ENCODE peak calls at places on chromosomes 11 and 22, in six cellular contexts. C is CD8-positive, alpha-beta T cell; U is cardiac fibroblast; T is fibroblast of mammary gland; V is lower lobe of right lung; F is suprapubic skin. Z is an unnamed sample.

GRCh38 chr11:58711832-58712231 is 19.9 kb downstream of the GLYAT start:
- DNase-seq in C (no peak), U (no peak), T (no peak), V (no peak), F (no peak), Z (no peak)

GRCh38 chr22:47022475-47022874 is 260.0 kb downstream of the TBC1D22A start:
- DNase-seq in C (no peak), U (no peak), T (no peak), V (no peak), F (no peak), Z (no peak)

GRCh38 chr11:19658344-19658743 is 54.3 kb upstream of the NAV2 start:
- DNase-seq in C (no peak), U (no peak), T (no peak), V (no peak), F (no peak), Z (no peak)

GRCh38 chr11:67611165-67611564 is 4.4 kb downstream of the NDUFV1 start:
- DNase-seq in C (no peak), U (no peak), T (no peak), V (no peak), F (no peak), Z (no peak)

GRCh38 chr11:87198266-87198881 is 160.6 kb downstream of the TMEM135 start:
- DNase-seq in C (no peak), U (peak; percentile 9), T (peak; percentile 13), V (no peak), F (no peak), Z (no peak)

GRCh38 chr11:19562156-19562555 is 150.5 kb upstream of the NAV2 start:
- DNase-seq in C (no peak), U (no peak), T (no peak), V (no peak), F (no peak), Z (no peak)

GRCh38 chr11:76562541-76562940 is 108.0 kb downstream of the LRRC32 start:
- DNase-seq in C (no peak), U (no peak), T (no peak), V (no peak), F (no peak), Z (no peak)

GRCh38 chr11:126366064-126366822 is 10.8 kb downstream of the ST3GAL4 start:
- DNase-seq in C (no peak), U (no peak), T (no peak), V (peak; percentile 60), F (no peak), Z (no peak)

GRCh38 chr11:5234390-5234834 is at the start of gene HBD:
- DNase-seq in C (no peak), U (peak; percentile 30), T (no peak), V (no peak), F (no peak), Z (no peak)

GRCh38 chr11:102467080-102467708 is 14.6 kb upstream of the TMEM123 start:
- DNase-seq in C (no peak), U (no peak), T (no peak), V (no peak), F (no peak), Z (no peak)

GRCh38 chr11:102467853-102468580 is 15.5 kb upstream of the TMEM123 start:
- DNase-seq in C (no peak), U (no peak), T (no peak), V (no peak), F (no peak), Z (no peak)

GRCh38 chr11:102462610-102463009 is 10.0 kb upstream of the TMEM123 start:
- DNase-seq in C (no peak), U (no peak), T (no peak), V (no peak), F (no peak), Z (no peak)

GRCh38 chr11:102464037-102464436 is 11.5 kb upstream of the TMEM123 start:
- DNase-seq in C (no peak), U (no peak), T (no peak), V (no peak), F (no peak), Z (no peak)

DNA sequence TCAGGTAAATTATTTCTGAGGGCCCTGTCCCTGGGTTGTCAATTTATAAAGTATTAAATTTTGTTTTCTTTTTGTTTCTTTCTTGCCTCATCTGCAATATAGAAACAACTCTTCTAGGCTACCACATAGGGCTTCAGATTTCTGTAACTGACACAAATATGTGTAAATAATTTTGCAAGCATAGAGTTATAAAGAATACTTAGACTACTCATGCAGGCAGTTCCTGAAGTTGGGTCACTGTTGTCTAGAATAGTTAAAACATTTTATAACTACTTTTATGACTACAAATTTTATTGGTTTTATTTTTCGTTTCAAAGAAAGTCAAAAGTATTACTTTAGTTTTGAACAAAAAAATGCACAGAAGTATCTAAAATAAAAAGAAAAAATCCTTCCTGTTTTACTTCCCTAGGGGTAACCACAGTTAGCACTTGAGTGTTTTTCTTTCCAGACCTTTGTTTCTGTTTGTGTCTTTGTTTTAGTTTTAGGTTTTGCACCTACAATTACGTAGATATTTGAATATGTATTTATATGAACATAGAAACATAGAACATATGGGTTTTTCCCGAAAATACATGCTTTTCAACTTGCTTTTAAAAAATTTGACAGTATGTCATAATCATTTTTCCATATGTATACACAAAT is 12.4 kb upstream of the TMEM123 start:
- DNase-seq in C (no peak), U (no peak), T (no peak), V (no peak), F (no peak), Z (no peak)
- H3K4me3 ChIP-seq in C (no peak overlapping the region), U (no peak overlapping the region), T (no peak overlapping the region), V (no peak overlapping the region), F (no peak overlapping the region), Z (no peak overlapping the region)

DNA sequence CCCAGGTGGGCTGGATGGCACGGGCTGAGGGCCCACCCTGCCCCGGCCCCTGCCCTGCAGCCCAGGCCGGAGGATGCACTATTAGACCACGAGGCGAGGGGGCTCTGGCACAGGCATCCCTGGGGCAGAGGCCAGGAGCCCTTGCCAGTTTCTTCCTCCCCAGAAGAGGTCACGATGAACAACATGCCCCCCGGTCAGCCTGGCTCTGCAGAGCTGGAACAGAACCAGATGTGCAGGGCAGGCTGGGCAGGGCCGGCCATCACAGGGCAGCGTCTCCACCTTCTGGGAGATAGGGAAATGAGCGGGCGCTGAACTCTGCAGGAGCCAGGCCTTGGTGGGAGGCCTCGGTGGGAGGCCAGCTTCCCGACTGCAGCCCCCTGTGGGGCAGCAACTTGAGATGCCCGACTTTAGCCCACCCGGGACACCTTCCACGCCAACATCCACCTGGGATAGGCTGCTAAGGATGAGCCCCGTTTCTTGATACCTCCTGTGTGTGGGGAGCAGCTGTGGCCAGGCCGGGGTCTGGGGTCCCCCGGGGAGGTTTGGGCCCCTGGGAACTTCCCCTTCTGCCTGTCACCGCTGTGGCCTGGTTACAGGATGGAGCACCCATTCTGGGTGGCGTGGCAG is 21.8 kb upstream of the GNB1L start:
- DNase-seq in C (peak; percentile 45), U (no peak), T (no peak), V (peak; percentile 39), F (peak; percentile 69), Z (no peak)
- TF ChIP-seq CTCF in C (no peak), U (no peak), T (no peak), V (no peak), F (no peak), Z (no peak)

GRCh38 chr11:64923944-64924909 is at the start of gene PPP2R5B:
- DNase-seq in C (peak; percentile 93), U (peak; percentile 96), T (peak; percentile 93), V (peak; percentile 95), F (peak; percentile 96), Z (peak; percentile 97)

GRCh38 chr11:64924910-64925284 is 408 bp downstream of the PPP2R5B start:
- DNase-seq in C (no peak), U (peak; percentile 13), T (no peak), V (no peak), F (no peak), Z (no peak)

GRCh38 chr11:64921384-64921783 is 3.1 kb upstream of the PPP2R5B start:
- DNase-seq in C (no peak), U (no peak), T (no peak), V (no peak), F (peak; percentile 59), Z (no peak)

GRCh38 chr11:64925536-64926449 is 1.3 kb downstream of the PPP2R5B start:
- DNase-seq in C (no peak), U (no peak), T (no peak), V (no peak), F (no peak), Z (no peak)

GRCh38 chr11:64923151-64923661 is 1.3 kb upstream of the PPP2R5B start:
- DNase-seq in C (no peak), U (no peak), T (no peak), V (no peak), F (peak; percentile 77), Z (no peak)
- H3K4me3 ChIP-seq in C (no peak overlapping the region), U (no peak overlapping the region), T (no peak overlapping the region), V (peak overlapping the region; percentile 100), F (no peak overlapping the region), Z (peak overlapping the region; percentile 98)

GRCh38 chr11:104653011-104653806 is 245.1 kb downstream of the CASP12 start:
- DNase-seq in C (no peak), U (peak; percentile 44), T (peak; percentile 20), V (no peak), F (no peak), Z (no peak)

GRCh38 chr11:104658177-104658576 is 240.1 kb downstream of the CASP12 start:
- DNase-seq in C (no peak), U (no peak), T (no peak), V (no peak), F (no peak), Z (no peak)

GRCh38 chr11:104650234-104650633 is 248.0 kb downstream of the CASP12 start:
- DNase-seq in C (no peak), U (no peak), T (peak; percentile 19), V (no peak), F (no peak), Z (no peak)

GRCh38 chr11:104657083-104657482 is 241.2 kb downstream of the CASP12 start:
- DNase-seq in C (no peak), U (no peak), T (no peak), V (no peak), F (no peak), Z (no peak)

GRCh38 chr11:104654414-104654813 is 243.8 kb downstream of the CASP12 start:
- DNase-seq in C (no peak), U (no peak), T (no peak), V (no peak), F (no peak), Z (no peak)
- TF ChIP-seq CTCF in C (no peak), U (no peak), T (no peak), V (no peak), F (no peak), Z (no peak)

GRCh38 chr22:30371321-30371720 is 14.5 kb downstream of the CCDC157 start:
- DNase-seq in C (no peak), U (no peak), T (no peak), V (no peak), F (no peak), Z (no peak)

GRCh38 chr22:30371981-30372380 is 15.2 kb downstream of the CCDC157 start:
- DNase-seq in C (no peak), U (no peak), T (no peak), V (no peak), F (no peak), Z (no peak)

GRCh38 chr22:30370681-30371080 is 13.9 kb downstream of the CCDC157 start:
- DNase-seq in C (no peak), U (no peak), T (no peak), V (no peak), F (no peak), Z (no peak)

GRCh38 chr22:30373331-30374325 is 13.6 kb downstream of the RNF215 start:
- DNase-seq in C (no peak), U (no peak), T (no peak), V (no peak), F (no peak), Z (no peak)

DNA sequence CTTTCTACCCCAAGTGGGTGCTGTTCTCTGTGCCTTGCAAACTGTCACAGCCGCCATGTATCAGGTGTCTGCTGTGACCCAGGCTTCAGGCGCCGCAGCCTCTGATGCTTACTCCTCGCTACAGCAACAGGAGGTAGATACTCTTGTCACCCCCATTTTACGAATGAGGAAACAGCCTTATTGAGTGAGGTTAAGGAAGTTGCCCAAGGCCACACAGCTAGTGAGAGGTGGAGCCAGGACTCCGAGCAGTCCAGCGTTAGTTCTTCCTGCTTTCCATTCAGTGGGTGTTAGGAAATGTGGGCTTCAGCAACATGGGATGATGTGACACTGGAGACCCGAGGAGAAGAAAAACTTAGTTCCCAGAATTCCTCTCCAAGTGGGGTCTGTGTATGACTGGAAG is 14.3 kb downstream of the RNF215 start:
- DNase-seq in C (no peak), U (no peak), T (no peak), V (no peak), F (no peak), Z (no peak)
- H3K4me3 ChIP-seq in C (no peak overlapping the region), U (no peak overlapping the region), T (no peak overlapping the region), V (no peak overlapping the region), F (no peak overlapping the region), Z (no peak overlapping the region)

Z was measured in coronary artery.